ENCODE peak calls at places on chromosome 7, in nine cellular contexts. N is GM23248, Q is astrocyte, X is mesenchymal stem cell, P is hepatocyte, C is body of pancreas, T is lung, V is psoas muscle, K is K562. Y is an unnamed sample.
A peak's percentile ranks its signal among the peaks of the same experiment; 100 is the strongest.

GRCh38 chr7:42493436-42494198 is 256.6 kb upstream of the GLI3 start:
- DNase-seq in N (peak; percentile 96), Q (peak; percentile 93), X (peak; percentile 94), P (peak; percentile 86), C (peak; percentile 41), T (peak; percentile 79), V (peak; percentile 81), K (peak; percentile 45), Y (peak; percentile 55)

GRCh38 chr7:5701085-5701914 is 80.2 kb downstream of the RNF216 start:
- DNase-seq in N (no peak), Q (no peak), X (peak; percentile 78), P (no peak), C (no peak), T (no peak), V (no peak), K (no peak), Y (no peak)

GRCh38 chr7:4998830-4999768 is 40.1 kb upstream of the MMD2 start:
- DNase-seq in N (no peak), Q (no peak), X (no peak), P (no peak), C (no peak), T (no peak), V (no peak), K (no peak), Y (no peak)

GRCh38 chr7:82247814-82248433 is 195.7 kb downstream of the CACNA2D1 start:
- DNase-seq in N (peak; percentile 44), Q (no peak), X (no peak), P (no peak), C (no peak), T (no peak), V (no peak), K (no peak), Y (no peak)

GRCh38 chr7:74176555-74176954 is 2.4 kb downstream of the EIF4H start:
- DNase-seq in N (no peak), Q (no peak), X (no peak), P (no peak), C (no peak), T (no peak), V (no peak), K (no peak), Y (no peak)

GRCh38 chr7:113159746-113160339 is 41.5 kb upstream of the SMIM30 start:
- DNase-seq in N (peak; percentile 66), Q (no peak), X (peak; percentile 1), P (peak; percentile 50), C (peak; percentile 32), T (no peak), V (no peak), K (peak; percentile 75), Y (peak; percentile 3)

GRCh38 chr7:74476546-74477095 is 22.9 kb downstream of the GTF2IRD1 start:
- DNase-seq in N (no peak), Q (no peak), X (no peak), P (no peak), C (no peak), T (no peak), V (no peak), K (no peak), Y (no peak)

GRCh38 chr7:44177570-44178131 is 11.6 kb downstream of the GCK start:
- DNase-seq in N (peak; percentile 83), Q (peak; percentile 51), X (peak; percentile 26), P (no peak), C (no peak), T (no peak), V (no peak), K (no peak), Y (no peak)

GRCh38 chr7:80614911-80615310 is 23.5 kb upstream of the CD36 start:
- DNase-seq in N (peak; percentile 69), Q (peak; percentile 53), X (peak; percentile 87), P (no peak), C (no peak), T (no peak), V (no peak), K (no peak), Y (no peak)

GRCh38 chr7:91876391-91877133 is 3.9 kb downstream of the MTERF1 start:
- DNase-seq in N (peak; percentile 43), Q (no peak), X (no peak), P (no peak), C (no peak), T (no peak), V (no peak), K (peak; percentile 27), Y (no peak)

GRCh38 chr7:138935438-138936079 is 45.6 kb downstream of the KIAA1549 start:
- DNase-seq in N (peak; percentile 97), Q (peak; percentile 85), X (peak; percentile 84), P (peak; percentile 73), C (no peak), T (no peak), V (peak; percentile 42), K (peak; percentile 41), Y (peak; percentile 38)

GRCh38 chr7:1849351-1849951 is 179.4 kb downstream of the ELFN1 start:
- DNase-seq in N (no peak), Q (no peak), X (no peak), P (no peak), C (no peak), T (no peak), V (peak; percentile 6), K (no peak), Y (no peak)
- H3K4me3 ChIP-seq in N (no peak overlapping the region), Q (no peak overlapping the region), X (no peak overlapping the region), P (no peak overlapping the region), C (no peak overlapping the region), T (no peak overlapping the region), V (no peak overlapping the region), K (no peak overlapping the region), Y (no peak overlapping the region)

DNA sequence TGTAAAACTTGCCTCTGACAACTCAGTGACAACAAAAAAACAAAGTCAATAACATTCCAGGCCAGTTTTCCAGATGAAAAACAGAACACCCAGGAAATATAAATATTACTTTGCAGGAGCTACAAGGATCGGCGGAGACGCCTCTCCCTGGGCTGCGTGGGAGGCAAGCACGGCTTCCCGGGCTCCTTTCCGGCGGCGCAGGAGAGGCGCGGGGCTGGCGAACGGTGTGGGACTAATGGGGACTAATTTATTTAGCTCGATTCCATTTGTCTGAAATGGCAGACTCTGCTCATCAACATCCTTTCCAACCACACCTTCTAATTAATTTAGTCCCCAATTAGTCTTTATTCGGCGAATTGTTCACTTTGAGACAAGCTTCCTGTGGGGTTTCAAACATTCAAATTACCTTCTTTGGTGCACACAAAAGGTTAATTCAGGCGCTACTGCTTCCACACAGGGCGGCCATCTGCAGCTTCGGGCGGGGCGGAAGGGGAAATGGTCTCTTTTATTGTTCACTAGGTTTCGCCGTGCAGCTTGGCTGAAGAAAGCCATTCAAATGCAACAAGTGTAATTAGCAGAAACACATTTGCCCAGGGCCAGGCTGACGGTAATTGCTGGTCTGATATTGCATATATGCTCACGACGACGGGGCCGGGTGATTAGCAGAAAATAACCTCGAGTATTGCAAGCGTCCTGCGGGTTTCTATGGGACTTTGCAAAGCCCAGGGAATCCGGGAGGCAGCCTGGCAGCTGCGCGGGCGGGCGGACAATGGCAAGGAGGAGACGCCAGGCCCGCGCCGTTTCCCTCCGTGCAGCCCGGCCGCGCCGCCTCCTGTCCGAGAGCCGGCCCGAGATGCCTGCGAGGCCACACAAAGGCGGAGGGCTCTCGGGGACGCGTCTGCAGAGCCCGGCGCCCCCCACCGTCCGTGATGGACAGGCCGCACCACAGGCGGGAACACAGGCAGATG is 270.1 kb downstream of the PTPRN2 start:
- DNase-seq in N (no peak), Q (no peak), X (no peak), P (peak; percentile 59), C (no peak), T (no peak), V (no peak), K (no peak), Y (no peak)
- H3K9me3 ChIP-seq in N (no peaks in the 10 kb centered on the region), Q (peaks cover 12% of the 10 kb centered on the region), X (no peaks in the 10 kb centered on the region), P (no peaks in the 10 kb centered on the region), C (no peaks in the 10 kb centered on the region), T (no peaks in the 10 kb centered on the region), V (no peaks in the 10 kb centered on the region), K (peaks cover 9% of the 10 kb centered on the region), Y (peaks cover 96% of the 10 kb centered on the region)

GRCh38 chr7:1232103-1232466 is 587 bp upstream of the UNCX start:
- DNase-seq in N (no peak), Q (no peak), X (no peak), P (no peak), C (no peak), T (no peak), V (no peak), K (no peak), Y (no peak)

GRCh38 chr7:1229956-1230355 is 2.7 kb upstream of the UNCX start:
- DNase-seq in N (no peak), Q (no peak), X (no peak), P (no peak), C (no peak), T (no peak), V (no peak), K (no peak), Y (no peak)

GRCh38 chr7:1230411-1231213 is 2.1 kb upstream of the UNCX start:
- DNase-seq in N (no peak), Q (no peak), X (no peak), P (no peak), C (no peak), T (no peak), V (no peak), K (no peak), Y (no peak)

GRCh38 chr7:1232623-1233327 is at the start of gene UNCX:
- DNase-seq in N (no peak), Q (no peak), X (no peak), P (no peak), C (no peak), T (no peak), V (no peak), K (no peak), Y (no peak)

GRCh38 chr7:1231214-1232102 is 1.2 kb upstream of the UNCX start:
- DNase-seq in N (no peak), Q (no peak), X (no peak), P (no peak), C (no peak), T (no peak), V (no peak), K (no peak), Y (no peak)
- H3K4me3 ChIP-seq in N (no peak overlapping the region), Q (no peak overlapping the region), X (no peak overlapping the region), P (no peak overlapping the region), C (no peak overlapping the region), T (no peak overlapping the region), V (no peak overlapping the region), K (no peak overlapping the region), Y (no peak overlapping the region)

GRCh38 chr7:56026538-56026937 is 24.7 kb downstream of the PSPH start:
- DNase-seq in N (no peak), Q (no peak), X (no peak), P (no peak), C (no peak), T (no peak), V (no peak), K (no peak), Y (no peak)
- H3K9me3 ChIP-seq in N (no peaks in the 10 kb centered on the region), Q (no peaks in the 10 kb centered on the region), X (no peaks in the 10 kb centered on the region), P (no peaks in the 10 kb centered on the region), C (no peaks in the 10 kb centered on the region), T (no peaks in the 10 kb centered on the region), V (no peaks in the 10 kb centered on the region), K (no peaks in the 10 kb centered on the region), Y (no peaks in the 10 kb centered on the region)

GRCh38 chr7:155490697-155491628 is 33.0 kb downstream of the EN2 start:
- DNase-seq in N (peak; percentile 57), Q (no peak), X (no peak), P (no peak), C (peak; percentile 36), T (peak; percentile 51), V (peak; percentile 64), K (no peak), Y (no peak)
- H3K4me3 ChIP-seq in N (peak overlapping the region; percentile 67), Q (peak overlapping the region; percentile 10), X (no peak overlapping the region), P (no peak overlapping the region), C (no peak overlapping the region), T (peak overlapping the region; percentile 15), V (peak overlapping the region; percentile 52), K (no peak overlapping the region), Y (no peak overlapping the region)

GRCh38 chr7:158133515-158134271 is 453.9 kb downstream of the PTPRN2 start:
- DNase-seq in N (no peak), Q (no peak), X (no peak), P (no peak), C (no peak), T (no peak), V (no peak), K (no peak), Y (no peak)
- H3K9me3 ChIP-seq in N (no peaks in the 10 kb centered on the region), Q (peaks cover 50% of the 10 kb centered on the region), X (peaks cover 13% of the 10 kb centered on the region), P (no peaks in the 10 kb centered on the region), C (no peaks in the 10 kb centered on the region), T (no peaks in the 10 kb centered on the region), V (no peaks in the 10 kb centered on the region), K (peaks cover 7% of the 10 kb centered on the region), Y (peaks cover 85% of the 10 kb centered on the region)